ENCODE peak calls at places on chromosomes 7 and 10, in eight cellular contexts. N is tibial nerve, G is body of pancreas, Q is sigmoid colon, X is ovary, I is spleen, D is uterus, U is IMR-90. V is an unnamed sample. For H3K4me1, the result is how much of the 10 kb centered on the place peaks cover.

GRCh38 chr7:87370660-87371180 is 25.3 kb downstream of the CROT start:
- DNase-seq in N (no peak), G (no peak), Q (no peak), X (no peak), I (no peak), D (no peak), U (peak), V (no peak)

GRCh38 chr7:90383422-90383821 is 19.8 kb upstream of the CLDN12 start:
- DNase-seq in N (no peak), G (no peak), Q (no peak), X (no peak), I (no peak), D (no peak), U (peak), V (no peak)

GRCh38 chr7:149166630-149167352 is 19.5 kb downstream of the ZNF398 start:
- DNase-seq in N (no peak), G (no peak), Q (no peak), X (no peak), I (no peak), D (no peak), U (no peak), V (no peak)

GRCh38 chr10:80588506-80589020 is 50.9 kb downstream of the SH2D4B start:
- DNase-seq in N (no peak), G (no peak), Q (peak), X (no peak), I (no peak), D (no peak), U (no peak), V (no peak)

GRCh38 chr7:36047254-36047653 is 105.8 kb upstream of the EEPD1 start:
- DNase-seq in N (no peak), G (no peak), Q (no peak), X (no peak), I (no peak), D (no peak), U (no peak), V (no peak)

GRCh38 chr7:29573594-29573993 is 10.0 kb downstream of the PRR15 start:
- DNase-seq in N (no peak), G (no peak), Q (no peak), X (no peak), I (no peak), D (no peak), U (no peak), V (no peak)

GRCh38 chr7:135536160-135536559 is 21.6 kb upstream of the NUP205 start:
- DNase-seq in N (no peak), G (no peak), Q (no peak), X (no peak), I (no peak), D (no peak), U (peak), V (no peak)

GRCh38 chr7:85172530-85172941 is 14.3 kb downstream of the SEMA3D start:
- DNase-seq in N (no peak), G (no peak), Q (no peak), X (no peak), I (no peak), D (no peak), U (peak), V (no peak)

GRCh38 chr7:93728292-93728691 is 153.8 kb upstream of the CALCR start:
- DNase-seq in N (no peak), G (no peak), Q (no peak), X (no peak), I (no peak), D (no peak), U (no peak), V (no peak)

GRCh38 chr7:48006866-48007265 is 22.0 kb downstream of the SUN3 start:
- DNase-seq in N (no peak), G (no peak), Q (no peak), X (no peak), I (no peak), D (no peak), U (peak), V (no peak)

GRCh38 chr7:130721486-130722277 is 12.3 kb downstream of the KLF14 start:
- DNase-seq in N (peak), G (peak), Q (peak), X (peak), I (peak), D (peak), U (peak), V (peak)

GRCh38 chr7:36787933-36788378 is 63.7 kb upstream of the AOAH start:
- DNase-seq in N (no peak), G (no peak), Q (no peak), X (no peak), I (no peak), D (no peak), U (no peak), V (no peak)

GRCh38 chr7:94333810-94334209 is 60.9 kb upstream of the COL1A2 start:
- DNase-seq in N (no peak), G (no peak), Q (no peak), X (no peak), I (no peak), D (no peak), U (peak), V (no peak)

GRCh38 chr10:75246506-75246905 is 10.7 kb upstream of the COMTD1 start:
- DNase-seq in N (no peak), G (no peak), Q (no peak), X (no peak), I (no peak), D (no peak), U (no peak), V (no peak)

GRCh38 chr7:131038153-131038552 is 289.5 kb upstream of the MKLN1 start:
- DNase-seq in N (no peak), G (no peak), Q (no peak), X (no peak), I (no peak), D (no peak), U (no peak), V (no peak)

GRCh38 chr7:111958889-111959288 is 247.3 kb downstream of the DOCK4 start:
- DNase-seq in N (no peak), G (no peak), Q (no peak), X (no peak), I (no peak), D (no peak), U (no peak), V (no peak)

GRCh38 chr10:62048919-62049636 is 147.6 kb downstream of the ARID5B start:
- DNase-seq in N (peak), G (peak), Q (peak), X (peak), I (peak), D (peak), U (peak), V (peak)

GRCh38 chr10:5317547-5318107 is 47.1 kb upstream of the UCN3 start:
- DNase-seq in N (no peak), G (no peak), Q (no peak), X (no peak), I (no peak), D (no peak), U (peak), V (no peak)

GRCh38 chr10:103498936-103499638 is 5.6 kb downstream of the NEURL1 start:
- DNase-seq in N (no peak), G (no peak), Q (no peak), X (no peak), I (peak), D (no peak), U (no peak), V (no peak)

GRCh38 chr7:145269418-145270161 is 433.7 kb upstream of the TPK1 start:
- DNase-seq in N (no peak), G (no peak), Q (peak), X (no peak), I (peak), D (no peak), U (no peak), V (no peak)

GRCh38 chr7:45697576-45698136 is 123.5 kb downstream of the ADCY1 start:
- DNase-seq in N (no peak), G (no peak), Q (no peak), X (no peak), I (no peak), D (no peak), U (peak), V (no peak)

GRCh38 chr10:71889388-71889987 is 38.4 kb upstream of the PSAP start:
- DNase-seq in N (no peak), G (no peak), Q (no peak), X (no peak), I (no peak), D (no peak), U (no peak), V (peak)

GRCh38 chr7:108094375-108094774 is 35.8 kb downstream of the LAMB4 start:
- DNase-seq in N (no peak), G (no peak), Q (no peak), X (no peak), I (no peak), D (no peak), U (peak), V (no peak)

GRCh38 chr10:14405076-14406065 is 74.6 kb upstream of the FRMD4A start:
- DNase-seq in N (no peak), G (no peak), Q (no peak), X (peak), I (no peak), D (no peak), U (peak), V (no peak)

GRCh38 chr10:94324609-94325233 is 38.0 kb downstream of the NOC3L start:
- DNase-seq in N (no peak), G (no peak), Q (no peak), X (no peak), I (no peak), D (no peak), U (no peak), V (no peak)

GRCh38 chr10:94567714-94568520 is 22.3 kb downstream of the HELLS start:
- DNase-seq in N (no peak), G (no peak), Q (no peak), X (no peak), I (no peak), D (no peak), U (no peak), V (no peak)

DNA sequence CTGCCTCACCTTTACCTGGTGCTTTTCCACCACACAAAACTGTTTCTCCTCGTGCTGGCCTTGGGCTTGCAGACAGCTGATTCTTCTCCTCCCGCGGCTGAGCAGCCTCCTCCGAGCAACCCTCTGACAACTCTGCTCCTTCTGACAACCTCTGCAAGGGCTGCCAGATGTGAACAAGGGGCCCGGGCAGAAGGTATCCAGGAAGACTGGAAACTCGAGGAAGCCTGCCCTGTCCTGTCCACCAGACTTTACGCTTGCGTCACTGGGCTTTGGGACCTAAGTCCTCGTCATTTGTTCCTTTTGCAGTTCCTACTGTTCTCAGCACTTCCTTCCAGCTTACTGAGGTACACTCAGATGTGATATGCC is 82.1 kb downstream of the EGFR start:
- DNase-seq in N (no peak), G (no peak), Q (peak), X (no peak), I (no peak), D (no peak), U (no peak), V (no peak)
- H3K27ac ChIP-seq in N (peak), G (peak), Q (peak), X (no peak), I (no peak), D (peak), U (peak), V (no peak)

GRCh38 chr10:48711830-48712229 is 27.2 kb downstream of the WDFY4 start:
- DNase-seq in N (no peak), G (no peak), Q (no peak), X (no peak), I (no peak), D (no peak), U (no peak), V (no peak)
- H3K4me1 ChIP-seq in N (under half), G (under half), Q (under half), X (under half), I (under half), D (under half), U (under half), V (under half)

GRCh38 chr7:127745445-127745844 is 93.5 kb downstream of the SND1 start:
- DNase-seq in N (no peak), G (no peak), Q (no peak), X (no peak), I (no peak), D (no peak), U (no peak), V (no peak)
- TF ChIP-seq POLR2A in N (no peak), G (no peak), Q (no peak), X (no peak), I (no peak), D (no peak), U (no peak), V (no peak)

DNA sequence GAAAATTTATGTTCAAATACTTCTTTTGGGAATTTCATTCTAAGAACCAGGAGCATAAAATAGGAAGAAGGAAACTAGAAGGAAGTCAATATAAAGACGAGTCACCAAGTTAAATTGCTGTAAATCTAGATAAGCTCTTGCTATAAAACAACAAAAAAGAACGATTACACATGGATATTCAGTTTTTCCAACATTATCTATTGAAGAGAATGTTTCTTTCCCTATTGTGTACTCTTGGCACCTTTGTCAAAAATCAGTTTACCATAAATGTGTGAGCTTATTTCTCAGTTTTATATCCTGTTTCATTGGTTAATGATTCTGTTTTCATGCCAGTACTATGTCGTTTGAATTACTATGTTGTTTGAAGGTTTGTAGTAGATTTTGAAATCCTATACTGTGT is 536.3 kb upstream of the MKI67 start:
- DNase-seq in N (no peak), G (no peak), Q (no peak), X (no peak), I (no peak), D (no peak), U (no peak), V (no peak)
- H3K27ac ChIP-seq in N (no peak), G (no peak), Q (no peak), X (no peak), I (no peak), D (no peak), U (no peak), V (no peak)

GRCh38 chr7:33089142-33089541 is 20.1 kb downstream of the RP9 start:
- DNase-seq in N (no peak), G (no peak), Q (no peak), X (no peak), I (no peak), D (no peak), U (no peak), V (no peak)

GRCh38 chr7:33087858-33088257 is 21.3 kb downstream of the RP9 start:
- DNase-seq in N (no peak), G (no peak), Q (no peak), X (no peak), I (no peak), D (no peak), U (no peak), V (no peak)

GRCh38 chr7:33091111-33091531 is 18.1 kb downstream of the RP9 start:
- DNase-seq in N (no peak), G (no peak), Q (no peak), X (no peak), I (no peak), D (no peak), U (peak), V (no peak)

GRCh38 chr7:33091641-33092191 is 17.5 kb downstream of the RP9 start:
- DNase-seq in N (no peak), G (no peak), Q (no peak), X (no peak), I (no peak), D (no peak), U (no peak), V (no peak)

DNA sequence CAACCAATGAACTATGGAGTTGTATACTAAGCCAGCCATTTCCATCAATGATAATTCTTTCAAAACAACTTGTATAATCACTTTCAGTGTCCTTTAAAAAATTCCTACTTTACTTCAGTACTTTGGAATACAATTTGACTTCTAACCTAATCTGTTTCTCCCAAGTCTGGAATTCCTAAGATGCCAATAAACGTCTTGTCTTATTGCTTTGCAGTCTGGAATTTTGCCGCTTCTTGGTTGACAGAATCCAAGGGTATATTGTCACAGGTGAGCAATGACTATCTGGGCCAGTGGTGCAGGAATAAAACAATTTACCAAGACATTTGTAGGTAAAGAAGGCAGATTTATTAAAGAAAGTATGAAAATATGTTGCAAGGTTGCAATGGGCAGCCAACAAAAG is 21.8 kb downstream of the RP9 start:
- DNase-seq in N (no peak), G (no peak), Q (no peak), X (no peak), I (no peak), D (no peak), U (no peak), V (no peak)
- H3K4me1 ChIP-seq in N (under half), G (under half), Q (under half), X (under half), I (under half), D (under half), U (under half), V (under half)